ENCODE peak calls at places on chromosomes 7 and 10, in six cellular contexts. T is transverse colon, A is breast epithelium, C is cardiac fibroblast, O is adrenal gland, S is right atrium auricular region. R is an unnamed sample.

GRCh38 chr10:72133517-72133916 is 45.2 kb upstream of the SPOCK2 start:
- DNase-seq in S (no peak), T (no peak), A (no peak), C (peak), O (no peak), R (no peak)

GRCh38 chr10:88477343-88478085 is 105.6 kb downstream of the RNLS start:
- DNase-seq in O (no peak), C (peak), A (no peak), S (no peak), T (no peak), R (no peak)

GRCh38 chr10:104548090-104548489 is 93.0 kb upstream of the SORCS3 start:
- DNase-seq in O (no peak), A (no peak), T (no peak), S (no peak), C (peak), R (no peak)

GRCh38 chr7:83105948-83106347 is 56.7 kb downstream of the PCLO start:
- DNase-seq in O (no peak), T (no peak), C (no peak), S (no peak), A (no peak), R (no peak)

GRCh38 chr10:129883637-129884389 is 80.3 kb downstream of the EBF3 start:
- DNase-seq in O (no peak), A (no peak), S (no peak), T (no peak), C (no peak), R (no peak)

GRCh38 chr7:145534301-145534700 is 582.3 kb upstream of the CNTNAP2 start:
- DNase-seq in C (peak), S (no peak), O (no peak), T (no peak), A (no peak), R (no peak)

GRCh38 chr10:78991187-78991586 is 77.6 kb upstream of the ZMIZ1 start:
- DNase-seq in O (no peak), C (peak), T (no peak), A (no peak), S (no peak), R (no peak)

GRCh38 chr7:55164527-55164926 is 145.7 kb downstream of the EGFR start:
- DNase-seq in O (no peak), A (no peak), S (no peak), T (no peak), C (no peak), R (no peak)

GRCh38 chr10:81414038-81414437 is 461.0 kb upstream of the NRG3 start:
- DNase-seq in T (no peak), A (no peak), O (no peak), S (no peak), C (peak), R (no peak)

GRCh38 chr7:5406957-5407930 is 16.4 kb downstream of the TNRC18 start:
- DNase-seq in A (no peak), O (no peak), T (no peak), S (no peak), C (no peak), R (no peak)

GRCh38 chr10:99266383-99266782 is 30.7 kb upstream of the HPSE2 start:
- DNase-seq in T (no peak), C (no peak), O (no peak), A (no peak), S (no peak), R (no peak)

GRCh38 chr10:64396105-64396504 is 874.9 kb downstream of the REEP3 start:
- DNase-seq in O (no peak), C (peak), T (no peak), A (no peak), S (no peak), R (no peak)

GRCh38 chr7:141533149-141533949 is 17.9 kb upstream of the AGK start:
- DNase-seq in T (peak), C (peak), A (peak), S (no peak), O (peak), R (no peak)

DNA sequence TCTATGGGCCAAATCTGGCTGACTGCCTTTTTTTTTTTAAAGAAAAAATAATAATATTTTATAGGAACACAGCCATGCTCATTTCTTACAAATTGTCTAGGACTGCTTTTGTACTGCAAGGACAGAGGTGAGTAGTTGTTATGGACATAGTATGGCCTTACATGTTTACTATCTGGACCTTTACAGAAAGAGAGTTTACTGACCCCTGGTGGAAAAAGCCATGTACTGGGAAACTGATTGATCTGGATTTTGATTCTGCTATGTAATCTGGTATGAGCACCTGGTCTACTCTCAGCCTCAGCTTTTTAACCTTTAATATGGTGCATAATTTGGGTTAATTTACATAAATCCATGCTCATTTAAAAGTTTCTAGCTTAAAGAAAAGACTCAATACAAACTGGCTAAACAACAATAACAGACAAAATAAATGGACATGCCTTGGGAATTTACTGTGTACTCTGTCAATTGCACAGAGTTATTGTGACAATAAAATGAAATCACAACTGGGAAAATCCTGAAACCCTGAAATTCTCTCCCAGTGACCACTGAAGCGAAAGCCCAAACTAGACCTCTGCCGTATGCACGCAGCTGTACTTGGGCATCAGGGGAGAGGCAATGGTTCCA is 260.7 kb downstream of the BMPER start:
- DNase-seq in A (no peak), C (peak), T (no peak), O (no peak), S (no peak), R (no peak)
- TF ChIP-seq CTCF in A (peak), C (peak), T (peak), O (peak), S (no peak), R (peak)

GRCh38 chr7:77912293-77912692 is 113.7 kb downstream of the PHTF2 start:
- DNase-seq in T (no peak), O (no peak), A (no peak), C (no peak), S (no peak), R (no peak)

GRCh38 chr7:77913977-77914607 is 115.5 kb downstream of the PHTF2 start:
- DNase-seq in O (no peak), A (no peak), C (no peak), S (no peak), T (no peak), R (no peak)

GRCh38 chr7:77907281-77907680 is 108.7 kb downstream of the PHTF2 start:
- DNase-seq in S (no peak), A (no peak), O (no peak), T (no peak), C (no peak), R (no peak)

GRCh38 chr7:77908664-77909063 is 110.1 kb downstream of the PHTF2 start:
- DNase-seq in A (no peak), C (no peak), O (no peak), T (no peak), S (no peak), R (no peak)

GRCh38 chr7:77910124-77910523 is 111.6 kb downstream of the PHTF2 start:
- DNase-seq in A (no peak), C (no peak), T (no peak), O (no peak), S (no peak), R (no peak)
- TF ChIP-seq CTCF in A (no peak), C (peak), T (no peak), O (no peak), S (no peak), R (no peak)

GRCh38 chr10:33067917-33068316 is 109.9 kb upstream of the ITGB1 start:
- DNase-seq in T (no peak), C (no peak), A (no peak), O (no peak), S (no peak), R (no peak)

GRCh38 chr10:33065111-33065510 is 107.1 kb upstream of the ITGB1 start:
- DNase-seq in T (no peak), A (no peak), O (no peak), S (no peak), C (no peak), R (no peak)

GRCh38 chr10:33067481-33067880 is 109.5 kb upstream of the ITGB1 start:
- DNase-seq in A (no peak), S (no peak), C (no peak), T (no peak), O (no peak), R (no peak)

GRCh38 chr10:33064706-33065105 is 106.7 kb upstream of the ITGB1 start:
- DNase-seq in S (no peak), O (no peak), C (no peak), A (no peak), T (no peak), R (no peak)

DNA sequence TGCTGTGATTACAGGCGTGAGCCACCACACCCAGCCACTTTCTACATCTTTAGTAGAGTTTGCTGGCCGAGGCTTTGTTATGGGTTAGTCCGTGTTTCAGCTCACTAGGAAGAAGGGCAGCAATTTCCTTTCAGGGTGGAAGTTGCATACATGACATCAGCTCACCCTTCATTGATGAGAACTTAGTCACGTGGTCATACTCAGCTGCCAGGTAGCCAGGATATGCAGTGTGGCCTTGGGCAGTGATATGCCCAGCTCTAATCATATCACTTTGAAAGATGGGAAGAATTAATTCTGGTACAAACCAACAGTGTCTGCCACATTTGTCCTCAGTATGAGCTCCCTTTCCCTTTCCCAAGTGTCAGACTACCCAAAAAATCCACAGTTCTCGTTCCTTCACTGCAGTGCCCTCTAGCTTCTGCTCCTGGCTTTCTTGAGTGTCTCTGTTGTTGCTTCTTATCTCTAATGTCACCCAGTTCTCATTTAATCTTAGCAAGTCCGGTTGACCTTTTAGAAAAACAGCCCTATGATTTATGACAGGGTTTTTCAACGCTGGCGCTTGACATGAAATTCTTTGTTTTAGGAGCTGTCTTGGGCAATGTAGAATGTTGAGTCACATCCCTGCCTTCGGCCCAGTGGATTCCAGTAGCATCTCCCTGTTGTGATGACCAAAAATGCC is 108.7 kb upstream of the ITGB1 start:
- DNase-seq in T (no peak), S (no peak), A (no peak), O (peak), C (peak), R (no peak)
- TF ChIP-seq CTCF in T (no peak), S (no peak), A (no peak), O (peak), C (peak), R (no peak)

GRCh38 chr10:77846718-77847311 is 79.7 kb downstream of the DLG5 start:
- DNase-seq in C (peak), O (peak), A (peak), S (peak), T (peak), R (peak)

GRCh38 chr10:77845455-77845850 is 81.1 kb downstream of the DLG5 start:
- DNase-seq in S (no peak), O (no peak), A (no peak), T (no peak), C (no peak), R (no peak)

GRCh38 chr10:77850620-77851231 is 75.8 kb downstream of the DLG5 start:
- DNase-seq in S (no peak), A (no peak), T (no peak), C (no peak), O (no peak), R (no peak)

GRCh38 chr10:77853256-77853655 is 73.3 kb downstream of the DLG5 start:
- DNase-seq in T (no peak), S (no peak), A (no peak), C (no peak), O (no peak), R (no peak)

DNA sequence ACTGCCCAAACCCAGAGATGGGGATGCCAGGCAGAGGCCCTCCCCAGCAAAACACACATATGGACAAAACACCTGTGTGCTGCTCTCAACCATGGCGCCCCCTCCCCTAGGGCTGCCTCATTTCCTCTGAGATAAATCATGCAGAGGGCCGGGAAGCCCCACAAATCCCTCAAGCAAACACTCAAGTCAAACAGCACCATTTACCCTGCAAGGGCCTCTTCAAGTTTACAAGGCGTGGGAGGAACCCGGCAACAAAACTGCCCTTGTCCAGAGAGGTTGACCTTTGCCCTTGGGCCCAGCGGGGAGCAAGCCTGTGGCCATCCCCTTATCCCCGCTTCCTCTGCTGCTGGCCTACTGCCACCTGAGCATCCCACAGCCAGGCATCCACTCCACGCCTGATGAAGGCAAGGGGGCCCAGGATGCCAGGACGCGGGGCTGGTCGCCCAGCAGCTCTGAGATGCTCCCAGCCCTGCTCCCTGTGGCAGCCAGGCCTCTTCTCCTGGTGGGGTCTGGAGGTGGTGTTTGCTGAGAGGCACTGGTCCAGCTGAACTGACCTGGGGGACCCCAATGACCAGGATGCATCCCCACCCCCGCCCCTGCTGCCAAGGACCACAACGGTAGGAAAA is 77.4 kb downstream of the DLG5 start:
- DNase-seq in C (no peak), T (no peak), O (no peak), S (no peak), A (no peak), R (no peak)
- TF ChIP-seq CTCF in C (no peak), T (no peak), O (no peak), S (no peak), A (no peak), R (no peak)

GRCh38 chr7:23941551-23941950 is 231.5 kb downstream of the STK31 start:
- DNase-seq in C (no peak), A (no peak), S (no peak), O (no peak), T (no peak), R (no peak)

GRCh38 chr7:23944131-23944530 is 234.1 kb downstream of the STK31 start:
- DNase-seq in A (no peak), C (no peak), T (no peak), S (no peak), O (no peak), R (no peak)

GRCh38 chr7:23938230-23938629 is 228.2 kb downstream of the STK31 start:
- DNase-seq in S (no peak), O (no peak), C (peak), T (no peak), A (no peak), R (no peak)

GRCh38 chr7:23942032-23942431 is 232.0 kb downstream of the STK31 start:
- DNase-seq in A (no peak), O (no peak), S (no peak), T (no peak), C (no peak), R (no peak)

GRCh38 chr7:23938937-23939552 is 229.0 kb downstream of the STK31 start:
- DNase-seq in O (no peak), S (no peak), T (peak), C (peak), A (no peak), R (no peak)
- TF ChIP-seq CTCF in O (peak), S (no peak), T (peak), C (peak), A (no peak), R (peak)

GRCh38 chr10:47062801-47063200 is 151.6 kb downstream of the PTPN20 start:
- DNase-seq in T (no peak), O (no peak), S (no peak), A (no peak), C (peak), R (peak)
- TF ChIP-seq CTCF in T (no peak), O (no peak), S (no peak), A (no peak), C (peak), R (peak)